ENCODE peak calls at places on chromosomes 2 and 18, in four cellular contexts. One of them, this sample, is unnamed.

GRCh38 chr2:230018153-230018552 is 50.6 kb downstream of the SLC16A14 start:
- DNase-seq in CD8-positive, alpha-beta memory T cell: no peak
- DNase-seq in thoracic aorta: no peak
- DNase-seq in WTC11: no peak
- DNase-seq in this sample: no peak

GRCh38 chr2:27807476-27807875 is 36.0 kb downstream of the MRPL33 start:
- DNase-seq in CD8-positive, alpha-beta memory T cell: no peak
- DNase-seq in thoracic aorta: no peak
- DNase-seq in WTC11: peak
- DNase-seq in this sample: no peak

GRCh38 chr2:109439897-109440506 is 173.8 kb downstream of the SEPTIN10 start:
- DNase-seq in CD8-positive, alpha-beta memory T cell: no peak
- DNase-seq in thoracic aorta: no peak
- DNase-seq in WTC11: no peak
- DNase-seq in this sample: no peak

GRCh38 chr2:45651415-45652089 is at the start of gene PRKCE:
- DNase-seq in CD8-positive, alpha-beta memory T cell: peak
- DNase-seq in thoracic aorta: peak
- DNase-seq in WTC11: peak
- DNase-seq in this sample: no peak

GRCh38 chr2:55518846-55519167 is 711 bp upstream of the CFAP36 start:
- DNase-seq in CD8-positive, alpha-beta memory T cell: no peak
- DNase-seq in thoracic aorta: no peak
- DNase-seq in WTC11: no peak
- DNase-seq in this sample: no peak

GRCh38 chr18:44520981-44521672 is 159.6 kb upstream of the SETBP1 start:
- DNase-seq in CD8-positive, alpha-beta memory T cell: no peak
- DNase-seq in thoracic aorta: no peak
- DNase-seq in WTC11: no peak
- DNase-seq in this sample: no peak

GRCh38 chr2:15160602-15161001 is 400.5 kb downstream of the NBAS start:
- DNase-seq in CD8-positive, alpha-beta memory T cell: no peak
- DNase-seq in thoracic aorta: no peak
- DNase-seq in WTC11: no peak
- DNase-seq in this sample: no peak

GRCh38 chr18:22551536-22552151 is 133.9 kb upstream of the CTAGE1 start:
- DNase-seq in CD8-positive, alpha-beta memory T cell: no peak
- DNase-seq in thoracic aorta: no peak
- DNase-seq in WTC11: no peak
- DNase-seq in this sample: no peak

GRCh38 chr18:79634186-79634585 is 45.4 kb upstream of the CTDP1 start:
- DNase-seq in CD8-positive, alpha-beta memory T cell: no peak
- DNase-seq in thoracic aorta: no peak
- DNase-seq in WTC11: no peak
- DNase-seq in this sample: no peak

GRCh38 chr2:206765242-206766056 is at the start of the genes FASTKD2 and MDH1B:
- DNase-seq in CD8-positive, alpha-beta memory T cell: peak
- DNase-seq in thoracic aorta: peak
- DNase-seq in WTC11: peak
- DNase-seq in this sample: peak

GRCh38 chr2:70928366-70928765 is 7.3 kb upstream of the ATP6V1B1 start:
- DNase-seq in CD8-positive, alpha-beta memory T cell: no peak
- DNase-seq in thoracic aorta: no peak
- DNase-seq in WTC11: no peak
- DNase-seq in this sample: no peak

GRCh38 chr2:218999021-218999880 is 6.0 kb upstream of the CRYBA2 start:
- DNase-seq in CD8-positive, alpha-beta memory T cell: no peak
- DNase-seq in thoracic aorta: no peak
- DNase-seq in WTC11: no peak
- DNase-seq in this sample: no peak

GRCh38 chr2:217392930-217393584 is 533.2 kb upstream of the TNP1 start:
- DNase-seq in CD8-positive, alpha-beta memory T cell: no peak
- DNase-seq in thoracic aorta: no peak
- DNase-seq in WTC11: no peak
- DNase-seq in this sample: no peak

GRCh38 chr2:191151315-191151698 is 513 bp upstream of the STAT4 start:
- DNase-seq in CD8-positive, alpha-beta memory T cell: no peak
- DNase-seq in thoracic aorta: no peak
- DNase-seq in WTC11: peak
- DNase-seq in this sample: no peak

GRCh38 chr18:58054041-58054733 is 10.2 kb downstream of the NEDD4L start:
- DNase-seq in CD8-positive, alpha-beta memory T cell: no peak
- DNase-seq in thoracic aorta: no peak
- DNase-seq in WTC11: no peak
- DNase-seq in this sample: no peak

GRCh38 chr2:176650101-176650500 is 380.9 kb downstream of the MTX2 start:
- DNase-seq in CD8-positive, alpha-beta memory T cell: no peak
- DNase-seq in thoracic aorta: no peak
- DNase-seq in WTC11: no peak
- DNase-seq in this sample: no peak

GRCh38 chr2:86298411-86299390 is 38.7 kb downstream of the REEP1 start:
- DNase-seq in CD8-positive, alpha-beta memory T cell: no peak
- DNase-seq in thoracic aorta: no peak
- DNase-seq in WTC11: peak
- DNase-seq in this sample: peak

GRCh38 chr2:84904717-84905174 is 710 bp upstream of the TMSB10 start:
- DNase-seq in CD8-positive, alpha-beta memory T cell: peak
- DNase-seq in thoracic aorta: no peak
- DNase-seq in WTC11: peak
- DNase-seq in this sample: no peak

GRCh38 chr2:8536686-8537571 is 144.9 kb upstream of the ID2 start:
- DNase-seq in CD8-positive, alpha-beta memory T cell: no peak
- DNase-seq in thoracic aorta: no peak
- DNase-seq in WTC11: no peak
- DNase-seq in this sample: no peak

GRCh38 chr2:42801388-42801787 is 9.0 kb upstream of the HAAO start:
- DNase-seq in CD8-positive, alpha-beta memory T cell: no peak
- DNase-seq in thoracic aorta: no peak
- DNase-seq in WTC11: no peak
- DNase-seq in this sample: no peak

GRCh38 chr2:46328316-46328715 is 31.1 kb downstream of the EPAS1 start:
- DNase-seq in CD8-positive, alpha-beta memory T cell: no peak
- DNase-seq in thoracic aorta: no peak
- DNase-seq in WTC11: no peak
- DNase-seq in this sample: no peak

GRCh38 chr2:191591025-191591424 is 86.9 kb upstream of the NABP1 start:
- DNase-seq in CD8-positive, alpha-beta memory T cell: no peak
- DNase-seq in thoracic aorta: no peak
- DNase-seq in WTC11: no peak
- DNase-seq in this sample: no peak

GRCh38 chr2:99386011-99386410 is 48.8 kb downstream of the EIF5B start:
- DNase-seq in CD8-positive, alpha-beta memory T cell: no peak
- DNase-seq in thoracic aorta: no peak
- DNase-seq in WTC11: no peak
- DNase-seq in this sample: no peak

GRCh38 chr2:234098675-234099195 is 48.2 kb downstream of the SPP2 start:
- DNase-seq in CD8-positive, alpha-beta memory T cell: no peak
- DNase-seq in thoracic aorta: no peak
- DNase-seq in WTC11: no peak
- DNase-seq in this sample: no peak

GRCh38 chr2:27960237-27960912 is 69.8 kb downstream of the BABAM2 start:
- DNase-seq in CD8-positive, alpha-beta memory T cell: peak
- DNase-seq in thoracic aorta: no peak
- DNase-seq in WTC11: no peak
- DNase-seq in this sample: no peak

GRCh38 chr2:9778012-9778411 is 65.3 kb upstream of the TAF1B start:
- DNase-seq in CD8-positive, alpha-beta memory T cell: no peak
- DNase-seq in thoracic aorta: no peak
- DNase-seq in WTC11: peak
- DNase-seq in this sample: no peak

GRCh38 chr2:37111971-37112370 is 27.7 kb downstream of the GPATCH11 start:
- DNase-seq in CD8-positive, alpha-beta memory T cell: no peak
- DNase-seq in thoracic aorta: no peak
- DNase-seq in WTC11: no peak
- DNase-seq in this sample: no peak

GRCh38 chr2:151292546-151292945 is 3.1 kb upstream of the NMI start:
- DNase-seq in CD8-positive, alpha-beta memory T cell: no peak
- DNase-seq in thoracic aorta: no peak
- DNase-seq in WTC11: no peak
- DNase-seq in this sample: no peak

GRCh38 chr2:223760838-223761502 is 76.4 kb downstream of the AP1S3 start:
- DNase-seq in CD8-positive, alpha-beta memory T cell: no peak
- DNase-seq in thoracic aorta: peak
- DNase-seq in WTC11: peak
- DNase-seq in this sample: peak

GRCh38 chr2:221415789-221416188 is 156.3 kb downstream of the EPHA4 start:
- DNase-seq in CD8-positive, alpha-beta memory T cell: no peak
- DNase-seq in thoracic aorta: no peak
- DNase-seq in WTC11: no peak
- DNase-seq in this sample: no peak

GRCh38 chr18:31586616-31587015 is 5.1 kb upstream of the TTR start:
- DNase-seq in CD8-positive, alpha-beta memory T cell: no peak
- DNase-seq in thoracic aorta: no peak
- DNase-seq in WTC11: no peak
- DNase-seq in this sample: no peak

GRCh38 chr2:172554352-172555271 is 1.3 kb upstream of the PDK1 start:
- DNase-seq in CD8-positive, alpha-beta memory T cell: peak
- DNase-seq in thoracic aorta: no peak
- DNase-seq in WTC11: no peak
- DNase-seq in this sample: no peak

GRCh38 chr18:44731866-44732555 is 51.3 kb downstream of the SETBP1 start:
- DNase-seq in CD8-positive, alpha-beta memory T cell: no peak
- DNase-seq in thoracic aorta: no peak
- DNase-seq in WTC11: no peak
- DNase-seq in this sample: no peak

GRCh38 chr18:55163550-55163949 is 204.3 kb upstream of the CCDC68 start:
- DNase-seq in CD8-positive, alpha-beta memory T cell: no peak
- DNase-seq in thoracic aorta: no peak
- DNase-seq in WTC11: no peak
- DNase-seq in this sample: no peak

GRCh38 chr2:204691911-204692510 is 146.7 kb downstream of the PARD3B start:
- DNase-seq in CD8-positive, alpha-beta memory T cell: peak
- DNase-seq in thoracic aorta: no peak
- DNase-seq in WTC11: peak
- DNase-seq in this sample: peak

This sample was measured in iPS DF 6.9.